ENCODE peak calls at places on chromosome 15, in ten cellular contexts. Y, Q, P, R, F, W, V, M, O and I are unnamed samples.

GRCh38 chr15:39608185-39608584 is 27.3 kb downstream of the THBS1 start:
- DNase-seq in Y (no peak), Q (no peak), P (no peak), R (no peak), F (no peak), W (no peak), V (no peak), M (no peak), O (no peak), I (no peak)

GRCh38 chr15:90638963-90639362 is 78.2 kb upstream of the BLM start:
- DNase-seq in Y (no peak), Q (no peak), P (no peak), R (no peak), F (peak), W (no peak), V (no peak), M (peak), O (no peak), I (no peak)

GRCh38 chr15:57570994-57571393 is 20.7 kb upstream of the MYZAP start:
- DNase-seq in Y (peak), Q (no peak), P (peak), R (no peak), F (no peak), W (no peak), V (no peak), M (no peak), O (no peak), I (no peak)

GRCh38 chr15:41512078-41512394 is 1.6 kb downstream of the LTK start:
- DNase-seq in Y (no peak), Q (no peak), P (no peak), R (no peak), F (peak), W (no peak), V (no peak), M (peak), O (peak), I (no peak)

GRCh38 chr15:100109486-100110035 is 232.2 kb downstream of the ADAMTS17 start:
- DNase-seq in Y (no peak), Q (no peak), P (no peak), R (no peak), F (no peak), W (no peak), V (no peak), M (no peak), O (no peak), I (no peak)

GRCh38 chr15:70375006-70375409 is 277.3 kb upstream of the TLE3 start:
- DNase-seq in Y (no peak), Q (peak), P (peak), R (no peak), F (no peak), W (no peak), V (no peak), M (no peak), O (no peak), I (peak)

GRCh38 chr15:23497710-23498111 is 50.7 kb upstream of the GOLGA6L2 start:
- DNase-seq in Y (no peak), Q (no peak), P (no peak), R (peak), F (no peak), W (no peak), V (no peak), M (no peak), O (no peak), I (no peak)

GRCh38 chr15:70597945-70598344 is 165.4 kb downstream of the UACA start:
- DNase-seq in Y (no peak), Q (no peak), P (no peak), R (no peak), F (no peak), W (no peak), V (no peak), M (no peak), O (no peak), I (no peak)

GRCh38 chr15:100731259-100732156 is 129.1 kb downstream of the ASB7 start:
- DNase-seq in Y (peak), Q (no peak), P (no peak), R (no peak), F (no peak), W (no peak), V (no peak), M (no peak), O (no peak), I (no peak)

GRCh38 chr15:25810631-25811077 is 52.5 kb downstream of the ATP10A start:
- DNase-seq in Y (no peak), Q (no peak), P (peak), R (no peak), F (no peak), W (no peak), V (no peak), M (peak), O (no peak), I (no peak)

GRCh38 chr15:75749820-75750219 is 37.2 kb upstream of the CSPG4 start:
- DNase-seq in Y (no peak), Q (no peak), P (no peak), R (no peak), F (no peak), W (no peak), V (no peak), M (no peak), O (no peak), I (no peak)

GRCh38 chr15:101466188-101466587 is 23.3 kb downstream of the PCSK6 start:
- DNase-seq in Y (no peak), Q (no peak), P (no peak), R (no peak), F (no peak), W (no peak), V (no peak), M (no peak), O (no peak), I (no peak)

GRCh38 chr15:39438795-39439577 is 141.9 kb upstream of the THBS1 start:
- DNase-seq in Y (no peak), Q (no peak), P (no peak), R (no peak), F (no peak), W (no peak), V (no peak), M (no peak), O (no peak), I (no peak)

GRCh38 chr15:39860871-39861270 is 59.2 kb downstream of the GPR176 start:
- DNase-seq in Y (no peak), Q (no peak), P (no peak), R (no peak), F (no peak), W (no peak), V (no peak), M (no peak), O (no peak), I (no peak)

GRCh38 chr15:68795298-68795848 is 25.3 kb downstream of the ANP32A start:
- DNase-seq in Y (no peak), Q (peak), P (peak), R (no peak), F (peak), W (peak), V (peak), M (peak), O (peak), I (peak)

GRCh38 chr15:85030301-85031049 is 48.8 kb downstream of the PDE8A start:
- DNase-seq in Y (no peak), Q (no peak), P (no peak), R (no peak), F (no peak), W (peak), V (no peak), M (no peak), O (no peak), I (no peak)

GRCh38 chr15:31088672-31089360 is 12.7 kb downstream of the TRPM1 start:
- DNase-seq in Y (no peak), Q (no peak), P (no peak), R (no peak), F (no peak), W (no peak), V (no peak), M (no peak), O (no peak), I (no peak)

GRCh38 chr15:74319596-74320357 is 47.7 kb downstream of the CYP11A1 start:
- DNase-seq in Y (no peak), Q (peak), P (no peak), R (no peak), F (peak), W (no peak), V (no peak), M (peak), O (no peak), I (no peak)

GRCh38 chr15:52262364-52262763 is 33.2 kb downstream of the MYO5C start:
- DNase-seq in Y (no peak), Q (no peak), P (no peak), R (no peak), F (no peak), W (no peak), V (no peak), M (no peak), O (no peak), I (no peak)

GRCh38 chr15:62402687-62403086 is 237.6 kb upstream of the C2CD4B start:
- DNase-seq in Y (no peak), Q (no peak), P (no peak), R (no peak), F (no peak), W (no peak), V (no peak), M (no peak), O (no peak), I (no peak)

GRCh38 chr15:60800729-60801072 is 321.8 kb upstream of the ICE2 start:
- DNase-seq in Y (no peak), Q (no peak), P (no peak), R (no peak), F (no peak), W (no peak), V (no peak), M (no peak), O (no peak), I (no peak)

GRCh38 chr15:48554112-48554511 is 91.4 kb downstream of the FBN1 start:
- DNase-seq in Y (no peak), Q (no peak), P (no peak), R (no peak), F (no peak), W (no peak), V (no peak), M (no peak), O (no peak), I (no peak)

GRCh38 chr15:45704329-45705249 is 69.8 kb downstream of the SQOR start:
- DNase-seq in Y (no peak), Q (peak), P (no peak), R (no peak), F (peak), W (no peak), V (no peak), M (peak), O (peak), I (no peak)

GRCh38 chr15:68589783-68590710 is 11.3 kb downstream of the CORO2B start:
- DNase-seq in Y (no peak), Q (no peak), P (no peak), R (no peak), F (no peak), W (no peak), V (no peak), M (no peak), O (no peak), I (no peak)

GRCh38 chr15:33910741-33911140 is 57.6 kb upstream of the CHRM5 start:
- DNase-seq in Y (no peak), Q (no peak), P (no peak), R (no peak), F (no peak), W (no peak), V (no peak), M (no peak), O (no peak), I (no peak)

GRCh38 chr15:66644815-66645345 is 57.2 kb upstream of the SMAD6 start:
- DNase-seq in Y (no peak), Q (no peak), P (no peak), R (no peak), F (no peak), W (no peak), V (no peak), M (no peak), O (no peak), I (no peak)

GRCh38 chr15:98292442-98293240 is 332.1 kb downstream of the ARRDC4 start:
- DNase-seq in Y (no peak), Q (peak), P (no peak), R (no peak), F (peak), W (peak), V (no peak), M (peak), O (peak), I (peak)

GRCh38 chr15:97259943-97260342 is 700.6 kb upstream of the ARRDC4 start:
- DNase-seq in Y (no peak), Q (peak), P (no peak), R (no peak), F (no peak), W (no peak), V (no peak), M (no peak), O (no peak), I (no peak)

GRCh38 chr15:70431854-70432253 is 331.5 kb downstream of the UACA start:
- DNase-seq in Y (no peak), Q (no peak), P (no peak), R (no peak), F (no peak), W (no peak), V (no peak), M (no peak), O (no peak), I (no peak)